ENCODE peak calls at places on chromosomes 5 and 9, in five cellular contexts. K, R, B, F and A are unnamed samples.

GRCh38 chr5:33227746-33228145 is 213.0 kb upstream of the TARS1 start:
- DNase-seq in K (no peak), R (no peak), B (no peak), F (no peak), A (no peak)

GRCh38 chr9:16337322-16338029 is 533.0 kb downstream of the BNC2 start:
- DNase-seq in K (no peak), R (no peak), B (no peak), F (no peak), A (no peak)

GRCh38 chr9:128233817-128234406 is 30.7 kb downstream of the DNM1 start:
- DNase-seq in K (no peak), R (no peak), B (no peak), F (peak; percentile 15), A (no peak)

GRCh38 chr5:90518666-90519065 is 10.7 kb downstream of the LYSMD3 start:
- DNase-seq in K (no peak), R (no peak), B (no peak), F (no peak), A (no peak)

GRCh38 chr9:116626762-116627161 is 60.3 kb upstream of the TRIM32 start:
- DNase-seq in K (no peak), R (no peak), B (no peak), F (no peak), A (no peak)

GRCh38 chr9:91995000-91995399 is 45.0 kb upstream of the ROR2 start:
- DNase-seq in K (no peak), R (no peak), B (no peak), F (no peak), A (no peak)

GRCh38 chr5:164636456-164636855 is 1131.0 kb downstream of the MAT2B start:
- DNase-seq in K (no peak), R (no peak), B (no peak), F (no peak), A (no peak)

GRCh38 chr5:16540421-16540820 is 74.8 kb upstream of the ZNF622 start:
- DNase-seq in K (no peak), R (no peak), B (no peak), F (no peak), A (no peak)

GRCh38 chr5:180436275-180436674 is 57.9 kb upstream of the CNOT6 start:
- DNase-seq in K (no peak), R (no peak), B (no peak), F (no peak), A (no peak)

GRCh38 chr5:76716456-76717157 is 681 bp downstream of the F2R start:
- DNase-seq in K (no peak), R (no peak), B (no peak), F (peak; percentile 35), A (no peak)

GRCh38 chr9:94869415-94869838 is 142.9 kb downstream of the AOPEP start:
- DNase-seq in K (no peak), R (no peak), B (no peak), F (no peak), A (no peak)

GRCh38 chr9:112711050-112711689 is 6.7 kb downstream of the INIP start:
- DNase-seq in K (no peak), R (no peak), B (no peak), F (no peak), A (peak; percentile 9)

GRCh38 chr9:133581553-133582343 is 27.4 kb downstream of the FAM163B start:
- DNase-seq in K (no peak), R (no peak), B (no peak), F (peak; percentile 47), A (no peak)

GRCh38 chr9:133579601-133580415 is 29.4 kb downstream of the FAM163B start:
- DNase-seq in K (no peak), R (no peak), B (no peak), F (no peak), A (no peak)

GRCh38 chr9:133580416-133580738 is 28.8 kb downstream of the FAM163B start:
- DNase-seq in K (no peak), R (no peak), B (no peak), F (no peak), A (no peak)

GRCh38 chr9:133582501-133583045 is 26.6 kb downstream of the FAM163B start:
- DNase-seq in K (no peak), R (no peak), B (no peak), F (no peak), A (no peak)

DNA sequence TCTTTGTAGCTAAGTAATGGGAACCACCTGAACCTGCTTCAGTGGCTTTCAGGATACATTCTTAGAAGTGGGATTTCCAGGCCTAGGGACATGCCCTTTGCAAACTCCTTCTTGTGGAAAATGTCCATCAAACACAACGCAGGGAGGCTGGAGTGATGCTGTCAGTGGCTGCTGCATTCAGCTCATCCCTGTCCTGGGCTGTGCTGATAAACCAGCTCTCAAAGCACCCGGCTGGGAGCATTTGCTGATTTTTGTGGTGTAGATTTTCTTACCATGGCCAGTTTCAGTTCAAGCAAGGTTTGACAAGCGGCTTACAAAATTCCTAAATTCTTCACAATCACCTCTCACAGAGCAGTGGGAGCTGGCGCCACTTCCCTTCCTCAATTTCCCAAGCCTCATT is 28.2 kb downstream of the FAM163B start:
- DNase-seq in K (no peak), R (no peak), B (no peak), F (no peak), A (no peak)
- H3K27ac ChIP-seq in K (no peak overlapping the region), R (no peak overlapping the region), B (no peak overlapping the region), F (no peak overlapping the region), A (no peak overlapping the region)

GRCh38 chr5:89117131-89117644 is 234.2 kb upstream of the MEF2C start:
- DNase-seq in K (no peak), R (no peak), B (no peak), F (no peak), A (no peak)
- H3K27ac ChIP-seq in K (no peak overlapping the region), R (no peak overlapping the region), B (no peak overlapping the region), F (no peak overlapping the region), A (no peak overlapping the region)

DNA sequence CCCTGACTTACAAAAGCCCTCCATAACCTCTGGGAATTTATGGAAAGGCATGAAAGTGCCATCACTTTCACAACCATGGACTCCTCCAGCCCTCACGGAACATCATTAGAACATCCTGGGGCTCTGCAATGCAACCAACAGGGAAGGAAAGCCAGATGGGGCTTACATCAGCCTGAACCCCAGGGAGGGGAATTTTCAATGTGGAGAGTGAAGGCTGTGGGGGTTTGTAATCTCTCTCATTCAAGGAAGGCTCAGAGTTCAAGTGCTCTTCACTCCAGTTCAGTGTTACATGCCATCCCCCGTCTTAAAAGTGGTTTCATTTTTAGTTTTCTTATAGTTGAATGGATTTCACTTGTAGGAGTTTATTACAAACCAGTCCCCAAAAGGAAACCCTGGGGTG is 5.7 kb downstream of the SPRY4 start:
- DNase-seq in K (no peak), R (no peak), B (no peak), F (no peak), A (no peak)
- H3K27ac ChIP-seq in K (peak overlapping the region; percentile 69), R (no peak overlapping the region), B (peak overlapping the region; percentile 95), F (peak overlapping the region; percentile 81), A (no peak overlapping the region)

GRCh38 chr5:82290005-82290404 is 11.9 kb upstream of the RPS23 start:
- DNase-seq in K (no peak), R (no peak), B (no peak), F (no peak), A (no peak)

GRCh38 chr5:82295144-82295543 is 17.0 kb upstream of the RPS23 start:
- DNase-seq in K (no peak), R (no peak), B (no peak), F (no peak), A (no peak)

GRCh38 chr5:82290908-82291307 is 12.8 kb upstream of the RPS23 start:
- DNase-seq in K (no peak), R (no peak), B (no peak), F (no peak), A (no peak)

GRCh38 chr5:82287625-82288024 is 9.5 kb upstream of the RPS23 start:
- DNase-seq in K (no peak), R (no peak), B (no peak), F (no peak), A (no peak)

GRCh38 chr5:82291429-82291828 is 13.3 kb upstream of the RPS23 start:
- DNase-seq in K (no peak), R (no peak), B (no peak), F (no peak), A (no peak)
- H3K27ac ChIP-seq in K (no peak overlapping the region), R (no peak overlapping the region), B (no peak overlapping the region), F (no peak overlapping the region), A (no peak overlapping the region)

DNA sequence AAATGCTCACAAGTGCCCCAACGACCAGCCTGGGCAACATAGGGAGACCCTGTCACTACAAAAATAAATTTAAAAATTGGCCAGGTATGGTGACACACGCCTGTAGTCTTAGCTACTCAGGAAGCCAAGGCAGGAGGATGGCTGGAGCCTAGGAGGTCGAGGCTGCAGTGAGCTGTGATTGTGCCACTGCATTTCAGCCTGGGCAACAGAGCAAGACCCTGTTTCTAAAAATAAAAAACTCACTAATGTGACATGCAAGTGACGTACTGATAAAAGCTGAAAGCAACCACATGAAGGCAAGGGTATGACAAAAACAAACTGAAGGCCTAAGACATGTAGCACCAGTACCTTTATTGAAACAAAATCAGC is 81.1 kb downstream of the TLE1 start:
- DNase-seq in K (no peak), R (no peak), B (no peak), F (no peak), A (no peak)
- H3K27ac ChIP-seq in K (no peak overlapping the region), R (no peak overlapping the region), B (no peak overlapping the region), F (no peak overlapping the region), A (no peak overlapping the region)

GRCh38 chr5:154892370-154892771 is 33.9 kb downstream of the CNOT8 start:
- DNase-seq in K (no peak), R (no peak), B (no peak), F (no peak), A (no peak)
- H3K27ac ChIP-seq in K (no peak overlapping the region), R (no peak overlapping the region), B (no peak overlapping the region), F (no peak overlapping the region), A (no peak overlapping the region)

GRCh38 chr9:106888992-106889631 is 26.1 kb downstream of the ZNF462 start:
- DNase-seq in K (no peak), R (no peak), B (no peak), F (no peak), A (no peak)
- H3K27ac ChIP-seq in K (no peak overlapping the region), R (peak overlapping the region; percentile 18), B (no peak overlapping the region), F (no peak overlapping the region), A (no peak overlapping the region)